ENCODE peak calls at places on chromosomes 16 and 17, in seven cellular contexts. One of them, this sample, is unnamed.
A peak's percentile ranks its signal among the peaks of the same experiment; 100 is the strongest.

GRCh38 chr16:86317617-86318021 is 192.7 kb upstream of the FOXF1 start:
- DNase-seq in GM12891: no peak
- DNase-seq in hippocampal formation: no peak
- DNase-seq in stimulated activated CD4-positive, alpha-beta T cell treated with anti-CD3 and anti-CD28 coated beads, Interleukin-2, amount 100 ng/mL, for 48 hours: no peak
- DNase-seq in head of caudate nucleus: no peak
- DNase-seq in Daoy: no peak
- DNase-seq in activated CD4-positive, alpha-beta memory T cell treated with anti-CD3 and anti-CD28 coated beads for 36 hours: no peak
- DNase-seq in this sample: no peak

GRCh38 chr16:81442220-81442908 is 2.2 kb upstream of the CMIP start:
- DNase-seq in stimulated activated CD4-positive, alpha-beta T cell treated with anti-CD3 and anti-CD28 coated beads, Interleukin-2, amount 100 ng/mL, for 48 hours: no peak
- DNase-seq in head of caudate nucleus: no peak
- DNase-seq in activated CD4-positive, alpha-beta memory T cell treated with anti-CD3 and anti-CD28 coated beads for 36 hours: no peak
- DNase-seq in hippocampal formation: no peak
- DNase-seq in GM12891: no peak
- DNase-seq in Daoy: no peak
- DNase-seq in this sample: no peak

GRCh38 chr17:305090-305976 is 47.3 kb downstream of the RPH3AL start:
- DNase-seq in activated CD4-positive, alpha-beta memory T cell treated with anti-CD3 and anti-CD28 coated beads for 36 hours: no peak
- DNase-seq in head of caudate nucleus: no peak
- DNase-seq in Daoy: no peak
- DNase-seq in stimulated activated CD4-positive, alpha-beta T cell treated with anti-CD3 and anti-CD28 coated beads, Interleukin-2, amount 100 ng/mL, for 48 hours: no peak
- DNase-seq in GM12891: no peak
- DNase-seq in hippocampal formation: no peak
- DNase-seq in this sample: no peak

GRCh38 chr16:12793120-12793889 is 10.4 kb downstream of the CPPED1 start:
- DNase-seq in activated CD4-positive, alpha-beta memory T cell treated with anti-CD3 and anti-CD28 coated beads for 36 hours: no peak
- DNase-seq in GM12891: no peak
- DNase-seq in hippocampal formation: no peak
- DNase-seq in stimulated activated CD4-positive, alpha-beta T cell treated with anti-CD3 and anti-CD28 coated beads, Interleukin-2, amount 100 ng/mL, for 48 hours: no peak
- DNase-seq in Daoy: no peak
- DNase-seq in head of caudate nucleus: no peak
- DNase-seq in this sample: no peak

GRCh38 chr16:54526916-54527315 is 240.3 kb upstream of the IRX3 start:
- DNase-seq in activated CD4-positive, alpha-beta memory T cell treated with anti-CD3 and anti-CD28 coated beads for 36 hours: no peak
- DNase-seq in Daoy: peak; percentile 18
- DNase-seq in hippocampal formation: no peak
- DNase-seq in GM12891: no peak
- DNase-seq in head of caudate nucleus: no peak
- DNase-seq in stimulated activated CD4-positive, alpha-beta T cell treated with anti-CD3 and anti-CD28 coated beads, Interleukin-2, amount 100 ng/mL, for 48 hours: no peak
- DNase-seq in this sample: no peak

GRCh38 chr16:29311636-29312344 is 94.7 kb downstream of the NPIPB11 start:
- DNase-seq in stimulated activated CD4-positive, alpha-beta T cell treated with anti-CD3 and anti-CD28 coated beads, Interleukin-2, amount 100 ng/mL, for 48 hours: no peak
- DNase-seq in GM12891: no peak
- DNase-seq in hippocampal formation: no peak
- DNase-seq in activated CD4-positive, alpha-beta memory T cell treated with anti-CD3 and anti-CD28 coated beads for 36 hours: no peak
- DNase-seq in head of caudate nucleus: no peak
- DNase-seq in Daoy: no peak
- DNase-seq in this sample: no peak

GRCh38 chr16:57091200-57091989 is 988 bp upstream of the CPNE2 start:
- DNase-seq in stimulated activated CD4-positive, alpha-beta T cell treated with anti-CD3 and anti-CD28 coated beads, Interleukin-2, amount 100 ng/mL, for 48 hours: no peak
- DNase-seq in Daoy: peak; percentile 62
- DNase-seq in hippocampal formation: no peak
- DNase-seq in activated CD4-positive, alpha-beta memory T cell treated with anti-CD3 and anti-CD28 coated beads for 36 hours: no peak
- DNase-seq in head of caudate nucleus: no peak
- DNase-seq in GM12891: no peak
- DNase-seq in this sample: no peak

GRCh38 chr17:70808596-70808995 is 639.3 kb downstream of the KCNJ2 start:
- DNase-seq in head of caudate nucleus: no peak
- DNase-seq in Daoy: peak; percentile 19
- DNase-seq in stimulated activated CD4-positive, alpha-beta T cell treated with anti-CD3 and anti-CD28 coated beads, Interleukin-2, amount 100 ng/mL, for 48 hours: no peak
- DNase-seq in GM12891: no peak
- DNase-seq in activated CD4-positive, alpha-beta memory T cell treated with anti-CD3 and anti-CD28 coated beads for 36 hours: no peak
- DNase-seq in hippocampal formation: no peak
- DNase-seq in this sample: no peak

GRCh38 chr17:81018044-81018802 is 16.7 kb upstream of the BAIAP2 start:
- DNase-seq in GM12891: peak; percentile 29
- DNase-seq in Daoy: no peak
- DNase-seq in head of caudate nucleus: no peak
- DNase-seq in hippocampal formation: no peak
- DNase-seq in stimulated activated CD4-positive, alpha-beta T cell treated with anti-CD3 and anti-CD28 coated beads, Interleukin-2, amount 100 ng/mL, for 48 hours: no peak
- DNase-seq in activated CD4-positive, alpha-beta memory T cell treated with anti-CD3 and anti-CD28 coated beads for 36 hours: peak; percentile 45
- DNase-seq in this sample: no peak

GRCh38 chr17:27550974-27551505 is 79.9 kb upstream of the LGALS9 start:
- DNase-seq in GM12891: no peak
- DNase-seq in head of caudate nucleus: no peak
- DNase-seq in Daoy: no peak
- DNase-seq in activated CD4-positive, alpha-beta memory T cell treated with anti-CD3 and anti-CD28 coated beads for 36 hours: no peak
- DNase-seq in stimulated activated CD4-positive, alpha-beta T cell treated with anti-CD3 and anti-CD28 coated beads, Interleukin-2, amount 100 ng/mL, for 48 hours: no peak
- DNase-seq in hippocampal formation: no peak
- DNase-seq in this sample: no peak

GRCh38 chr16:12833939-12834338 is 30.3 kb upstream of the CPPED1 start:
- DNase-seq in head of caudate nucleus: no peak
- DNase-seq in stimulated activated CD4-positive, alpha-beta T cell treated with anti-CD3 and anti-CD28 coated beads, Interleukin-2, amount 100 ng/mL, for 48 hours: no peak
- DNase-seq in activated CD4-positive, alpha-beta memory T cell treated with anti-CD3 and anti-CD28 coated beads for 36 hours: no peak
- DNase-seq in Daoy: peak; percentile 90
- DNase-seq in GM12891: no peak
- DNase-seq in hippocampal formation: no peak
- DNase-seq in this sample: no peak

GRCh38 chr17:55642741-55643140 is 79.9 kb downstream of the TMEM100 start:
- DNase-seq in hippocampal formation: no peak
- DNase-seq in activated CD4-positive, alpha-beta memory T cell treated with anti-CD3 and anti-CD28 coated beads for 36 hours: no peak
- DNase-seq in stimulated activated CD4-positive, alpha-beta T cell treated with anti-CD3 and anti-CD28 coated beads, Interleukin-2, amount 100 ng/mL, for 48 hours: no peak
- DNase-seq in head of caudate nucleus: no peak
- DNase-seq in Daoy: peak; percentile 17
- DNase-seq in GM12891: no peak
- DNase-seq in this sample: no peak

GRCh38 chr16:58124601-58124915 is 4.6 kb downstream of the CFAP20 start:
- DNase-seq in stimulated activated CD4-positive, alpha-beta T cell treated with anti-CD3 and anti-CD28 coated beads, Interleukin-2, amount 100 ng/mL, for 48 hours: no peak
- DNase-seq in activated CD4-positive, alpha-beta memory T cell treated with anti-CD3 and anti-CD28 coated beads for 36 hours: no peak
- DNase-seq in Daoy: no peak
- DNase-seq in hippocampal formation: no peak
- DNase-seq in head of caudate nucleus: no peak
- DNase-seq in GM12891: no peak
- DNase-seq in this sample: no peak

GRCh38 chr17:11935734-11936406 is 61.4 kb downstream of the ZNF18 start:
- DNase-seq in activated CD4-positive, alpha-beta memory T cell treated with anti-CD3 and anti-CD28 coated beads for 36 hours: peak; percentile 42
- DNase-seq in Daoy: peak; percentile 69
- DNase-seq in head of caudate nucleus: peak; percentile 66
- DNase-seq in stimulated activated CD4-positive, alpha-beta T cell treated with anti-CD3 and anti-CD28 coated beads, Interleukin-2, amount 100 ng/mL, for 48 hours: peak; percentile 17
- DNase-seq in GM12891: peak; percentile 16
- DNase-seq in hippocampal formation: peak; percentile 8
- DNase-seq in this sample: no peak

GRCh38 chr16:78258651-78259050 is 159.2 kb downstream of the WWOX start:
- DNase-seq in stimulated activated CD4-positive, alpha-beta T cell treated with anti-CD3 and anti-CD28 coated beads, Interleukin-2, amount 100 ng/mL, for 48 hours: no peak
- DNase-seq in Daoy: no peak
- DNase-seq in hippocampal formation: no peak
- DNase-seq in GM12891: no peak
- DNase-seq in head of caudate nucleus: no peak
- DNase-seq in activated CD4-positive, alpha-beta memory T cell treated with anti-CD3 and anti-CD28 coated beads for 36 hours: no peak
- DNase-seq in this sample: no peak

GRCh38 chr17:76529224-76529642 is 8.3 kb downstream of the CYGB start:
- DNase-seq in Daoy: peak; percentile 78
- DNase-seq in GM12891: no peak
- DNase-seq in hippocampal formation: peak; percentile 38
- DNase-seq in activated CD4-positive, alpha-beta memory T cell treated with anti-CD3 and anti-CD28 coated beads for 36 hours: no peak
- DNase-seq in head of caudate nucleus: peak; percentile 53
- DNase-seq in stimulated activated CD4-positive, alpha-beta T cell treated with anti-CD3 and anti-CD28 coated beads, Interleukin-2, amount 100 ng/mL, for 48 hours: no peak
- DNase-seq in this sample: no peak

GRCh38 chr16:77113835-77114234 is 77.2 kb upstream of the MON1B start:
- DNase-seq in GM12891: no peak
- DNase-seq in Daoy: peak; percentile 17
- DNase-seq in activated CD4-positive, alpha-beta memory T cell treated with anti-CD3 and anti-CD28 coated beads for 36 hours: no peak
- DNase-seq in head of caudate nucleus: no peak
- DNase-seq in stimulated activated CD4-positive, alpha-beta T cell treated with anti-CD3 and anti-CD28 coated beads, Interleukin-2, amount 100 ng/mL, for 48 hours: no peak
- DNase-seq in hippocampal formation: no peak
- DNase-seq in this sample: no peak

GRCh38 chr17:79987187-79987889 is 48.3 kb downstream of the TBC1D16 start:
- DNase-seq in activated CD4-positive, alpha-beta memory T cell treated with anti-CD3 and anti-CD28 coated beads for 36 hours: no peak
- DNase-seq in head of caudate nucleus: no peak
- DNase-seq in Daoy: no peak
- DNase-seq in stimulated activated CD4-positive, alpha-beta T cell treated with anti-CD3 and anti-CD28 coated beads, Interleukin-2, amount 100 ng/mL, for 48 hours: no peak
- DNase-seq in GM12891: no peak
- DNase-seq in hippocampal formation: no peak
- DNase-seq in this sample: no peak

GRCh38 chr16:57608462-57609113 is 19.8 kb upstream of the ADGRG1 start:
- DNase-seq in activated CD4-positive, alpha-beta memory T cell treated with anti-CD3 and anti-CD28 coated beads for 36 hours: peak; percentile 7
- DNase-seq in Daoy: no peak
- DNase-seq in stimulated activated CD4-positive, alpha-beta T cell treated with anti-CD3 and anti-CD28 coated beads, Interleukin-2, amount 100 ng/mL, for 48 hours: no peak
- DNase-seq in hippocampal formation: no peak
- DNase-seq in GM12891: no peak
- DNase-seq in head of caudate nucleus: no peak
- DNase-seq in this sample: no peak

GRCh38 chr17:56752263-56752662 is 81.5 kb downstream of the C17orf67 start:
- DNase-seq in activated CD4-positive, alpha-beta memory T cell treated with anti-CD3 and anti-CD28 coated beads for 36 hours: no peak
- DNase-seq in hippocampal formation: no peak
- DNase-seq in head of caudate nucleus: no peak
- DNase-seq in Daoy: no peak
- DNase-seq in GM12891: no peak
- DNase-seq in stimulated activated CD4-positive, alpha-beta T cell treated with anti-CD3 and anti-CD28 coated beads, Interleukin-2, amount 100 ng/mL, for 48 hours: no peak
- DNase-seq in this sample: no peak

GRCh38 chr17:67212716-67213417 is 32.1 kb downstream of the HELZ start:
- DNase-seq in stimulated activated CD4-positive, alpha-beta T cell treated with anti-CD3 and anti-CD28 coated beads, Interleukin-2, amount 100 ng/mL, for 48 hours: no peak
- DNase-seq in Daoy: no peak
- DNase-seq in GM12891: no peak
- DNase-seq in activated CD4-positive, alpha-beta memory T cell treated with anti-CD3 and anti-CD28 coated beads for 36 hours: no peak
- DNase-seq in hippocampal formation: no peak
- DNase-seq in head of caudate nucleus: no peak
- DNase-seq in this sample: peak; percentile 41

GRCh38 chr16:73193464-73193863 is 145.5 kb upstream of the ZFHX3 start:
- DNase-seq in activated CD4-positive, alpha-beta memory T cell treated with anti-CD3 and anti-CD28 coated beads for 36 hours: no peak
- DNase-seq in GM12891: no peak
- DNase-seq in Daoy: no peak
- DNase-seq in stimulated activated CD4-positive, alpha-beta T cell treated with anti-CD3 and anti-CD28 coated beads, Interleukin-2, amount 100 ng/mL, for 48 hours: no peak
- DNase-seq in head of caudate nucleus: no peak
- DNase-seq in hippocampal formation: no peak
- DNase-seq in this sample: no peak

GRCh38 chr16:49150341-49150740 is 131.3 kb downstream of the CBLN1 start:
- DNase-seq in Daoy: no peak
- DNase-seq in activated CD4-positive, alpha-beta memory T cell treated with anti-CD3 and anti-CD28 coated beads for 36 hours: no peak
- DNase-seq in hippocampal formation: no peak
- DNase-seq in head of caudate nucleus: no peak
- DNase-seq in stimulated activated CD4-positive, alpha-beta T cell treated with anti-CD3 and anti-CD28 coated beads, Interleukin-2, amount 100 ng/mL, for 48 hours: no peak
- DNase-seq in GM12891: no peak
- DNase-seq in this sample: no peak

GRCh38 chr16:70754371-70754770 is 46.6 kb downstream of the VAC14 start:
- DNase-seq in head of caudate nucleus: no peak
- DNase-seq in stimulated activated CD4-positive, alpha-beta T cell treated with anti-CD3 and anti-CD28 coated beads, Interleukin-2, amount 100 ng/mL, for 48 hours: no peak
- DNase-seq in activated CD4-positive, alpha-beta memory T cell treated with anti-CD3 and anti-CD28 coated beads for 36 hours: no peak
- DNase-seq in Daoy: no peak
- DNase-seq in GM12891: no peak
- DNase-seq in hippocampal formation: no peak
- DNase-seq in this sample: no peak

GRCh38 chr17:6997171-6997570 is 1.3 kb downstream of the ALOX12 start:
- DNase-seq in Daoy: no peak
- DNase-seq in activated CD4-positive, alpha-beta memory T cell treated with anti-CD3 and anti-CD28 coated beads for 36 hours: no peak
- DNase-seq in GM12891: no peak
- DNase-seq in head of caudate nucleus: no peak
- DNase-seq in stimulated activated CD4-positive, alpha-beta T cell treated with anti-CD3 and anti-CD28 coated beads, Interleukin-2, amount 100 ng/mL, for 48 hours: no peak
- DNase-seq in hippocampal formation: no peak
- DNase-seq in this sample: no peak

GRCh38 chr17:63431939-63432804 is 13.9 kb downstream of the CYB561 start:
- DNase-seq in Daoy: peak; percentile 74
- DNase-seq in GM12891: no peak
- DNase-seq in activated CD4-positive, alpha-beta memory T cell treated with anti-CD3 and anti-CD28 coated beads for 36 hours: no peak
- DNase-seq in stimulated activated CD4-positive, alpha-beta T cell treated with anti-CD3 and anti-CD28 coated beads, Interleukin-2, amount 100 ng/mL, for 48 hours: no peak
- DNase-seq in hippocampal formation: no peak
- DNase-seq in head of caudate nucleus: no peak
- DNase-seq in this sample: no peak

GRCh38 chr17:31580331-31581021 is 189.0 kb downstream of the RAB11FIP4 start:
- DNase-seq in Daoy: peak; percentile 84
- DNase-seq in stimulated activated CD4-positive, alpha-beta T cell treated with anti-CD3 and anti-CD28 coated beads, Interleukin-2, amount 100 ng/mL, for 48 hours: no peak
- DNase-seq in hippocampal formation: no peak
- DNase-seq in head of caudate nucleus: no peak
- DNase-seq in GM12891: no peak
- DNase-seq in activated CD4-positive, alpha-beta memory T cell treated with anti-CD3 and anti-CD28 coated beads for 36 hours: peak; percentile 29
- DNase-seq in this sample: no peak

GRCh38 chr16:31206776-31207175 is 4.2 kb upstream of the PYCARD start:
- DNase-seq in stimulated activated CD4-positive, alpha-beta T cell treated with anti-CD3 and anti-CD28 coated beads, Interleukin-2, amount 100 ng/mL, for 48 hours: no peak
- DNase-seq in head of caudate nucleus: no peak
- DNase-seq in hippocampal formation: no peak
- DNase-seq in activated CD4-positive, alpha-beta memory T cell treated with anti-CD3 and anti-CD28 coated beads for 36 hours: no peak
- DNase-seq in Daoy: no peak
- DNase-seq in GM12891: no peak
- DNase-seq in this sample: no peak

GRCh38 chr17:3636908-3637373 is 381 bp downstream of the CTNS start:
- DNase-seq in activated CD4-positive, alpha-beta memory T cell treated with anti-CD3 and anti-CD28 coated beads for 36 hours: peak; percentile 23
- DNase-seq in head of caudate nucleus: no peak
- DNase-seq in stimulated activated CD4-positive, alpha-beta T cell treated with anti-CD3 and anti-CD28 coated beads, Interleukin-2, amount 100 ng/mL, for 48 hours: no peak
- DNase-seq in hippocampal formation: no peak
- DNase-seq in GM12891: no peak
- DNase-seq in Daoy: no peak
- DNase-seq in this sample: no peak

GRCh38 chr17:81566461-81567126 is 14.4 kb upstream of the FAAP100 start:
- DNase-seq in stimulated activated CD4-positive, alpha-beta T cell treated with anti-CD3 and anti-CD28 coated beads, Interleukin-2, amount 100 ng/mL, for 48 hours: no peak
- DNase-seq in Daoy: peak; percentile 98
- DNase-seq in head of caudate nucleus: peak; percentile 74
- DNase-seq in activated CD4-positive, alpha-beta memory T cell treated with anti-CD3 and anti-CD28 coated beads for 36 hours: no peak
- DNase-seq in GM12891: no peak
- DNase-seq in hippocampal formation: peak; percentile 48
- DNase-seq in this sample: peak; percentile 79

GRCh38 chr17:43524945-43525575 is 21.1 kb downstream of the ETV4 start:
- DNase-seq in activated CD4-positive, alpha-beta memory T cell treated with anti-CD3 and anti-CD28 coated beads for 36 hours: no peak
- DNase-seq in stimulated activated CD4-positive, alpha-beta T cell treated with anti-CD3 and anti-CD28 coated beads, Interleukin-2, amount 100 ng/mL, for 48 hours: no peak
- DNase-seq in Daoy: no peak
- DNase-seq in GM12891: no peak
- DNase-seq in head of caudate nucleus: no peak
- DNase-seq in hippocampal formation: no peak
- DNase-seq in this sample: no peak

GRCh38 chr17:16027708-16028584 is 28.3 kb downstream of the TTC19 start:
- DNase-seq in head of caudate nucleus: no peak
- DNase-seq in stimulated activated CD4-positive, alpha-beta T cell treated with anti-CD3 and anti-CD28 coated beads, Interleukin-2, amount 100 ng/mL, for 48 hours: peak; percentile 45
- DNase-seq in hippocampal formation: no peak
- DNase-seq in Daoy: peak; percentile 92
- DNase-seq in GM12891: peak; percentile 32
- DNase-seq in activated CD4-positive, alpha-beta memory T cell treated with anti-CD3 and anti-CD28 coated beads for 36 hours: peak; percentile 81
- DNase-seq in this sample: peak; percentile 68

GRCh38 chr17:58270476-58271290 is 10.1 kb downstream of the MPO start:
- DNase-seq in head of caudate nucleus: no peak
- DNase-seq in hippocampal formation: no peak
- DNase-seq in stimulated activated CD4-positive, alpha-beta T cell treated with anti-CD3 and anti-CD28 coated beads, Interleukin-2, amount 100 ng/mL, for 48 hours: no peak
- DNase-seq in GM12891: no peak
- DNase-seq in Daoy: no peak
- DNase-seq in activated CD4-positive, alpha-beta memory T cell treated with anti-CD3 and anti-CD28 coated beads for 36 hours: no peak
- DNase-seq in this sample: no peak

GRCh38 chr16:83835972-83836566 is 28.3 kb downstream of the HSBP1 start:
- DNase-seq in head of caudate nucleus: no peak
- DNase-seq in activated CD4-positive, alpha-beta memory T cell treated with anti-CD3 and anti-CD28 coated beads for 36 hours: no peak
- DNase-seq in Daoy: peak; percentile 50
- DNase-seq in hippocampal formation: no peak
- DNase-seq in stimulated activated CD4-positive, alpha-beta T cell treated with anti-CD3 and anti-CD28 coated beads, Interleukin-2, amount 100 ng/mL, for 48 hours: no peak
- DNase-seq in GM12891: no peak
- DNase-seq in this sample: peak; percentile 41

GRCh38 chr17:13346081-13346533 is 255.6 kb downstream of the HS3ST3A1 start:
- DNase-seq in head of caudate nucleus: no peak
- DNase-seq in Daoy: peak; percentile 93
- DNase-seq in activated CD4-positive, alpha-beta memory T cell treated with anti-CD3 and anti-CD28 coated beads for 36 hours: peak; percentile 11
- DNase-seq in hippocampal formation: no peak
- DNase-seq in stimulated activated CD4-positive, alpha-beta T cell treated with anti-CD3 and anti-CD28 coated beads, Interleukin-2, amount 100 ng/mL, for 48 hours: no peak
- DNase-seq in GM12891: no peak
- DNase-seq in this sample: peak; percentile 93